ENCODE peak calls at places on chromosomes 6 and 20, in eight cellular contexts. R is activated CD4-positive, alpha-beta T cell treated with anti-CD3 and anti-CD28 coated beads, Interleukin-2, amount 50 U/mL, for 24 hours; H is ecto neural progenitor cell; F is naive thymus-derived CD4-positive, alpha-beta T cell; Z is HTR-8/SVneo; N is activated T-cell treated with anti-CD3 and anti-CD28 coated beads, Interleukin-2, amount 50 U/mL, for 72 hours; D is DMS 273 treated with DMSO at 0.1 percent for 48 hours; J is uterus. V is an unnamed sample.

GRCh38 chr6:19009769-19010168 is 622.6 kb downstream of the RNF144B start:
- DNase-seq in R (no peak), H (no peak), F (no peak), Z (no peak), N (no peak), D (no peak), J (no peak), V (no peak)

GRCh38 chr20:41169791-41170351 is 32.5 kb downstream of the PLCG1 start:
- DNase-seq in R (no peak), H (no peak), F (no peak), Z (no peak), N (no peak), D (no peak), J (peak; percentile 13), V (no peak)

GRCh38 chr20:62370115-62370806 is 3.1 kb upstream of the LAMA5 start:
- DNase-seq in R (no peak), H (no peak), F (no peak), Z (peak; percentile 79), N (peak; percentile 48), D (no peak), J (no peak), V (no peak)

GRCh38 chr6:128803911-128804310 is 79.0 kb upstream of the LAMA2 start:
- DNase-seq in R (no peak), H (no peak), F (no peak), Z (no peak), N (no peak), D (no peak), J (no peak), V (no peak)

GRCh38 chr20:24580855-24581254 is 111.4 kb downstream of the SYNDIG1 start:
- DNase-seq in R (no peak), H (no peak), F (no peak), Z (no peak), N (no peak), D (no peak), J (no peak), V (no peak)

GRCh38 chr6:9439931-9440330 is 974.9 kb downstream of the TFAP2A start:
- DNase-seq in R (no peak), H (no peak), F (no peak), Z (no peak), N (no peak), D (no peak), J (no peak), V (no peak)

GRCh38 chr6:108596947-108597346 is 36.2 kb downstream of the FOXO3 start:
- DNase-seq in R (no peak), H (no peak), F (no peak), Z (no peak), N (no peak), D (no peak), J (no peak), V (no peak)

GRCh38 chr6:2949121-2949520 is 22.2 kb downstream of the SERPINB6 start:
- DNase-seq in R (no peak), H (no peak), F (no peak), Z (no peak), N (no peak), D (no peak), J (no peak), V (peak; percentile 21)

GRCh38 chr20:25083773-25084615 is 2.1 kb upstream of the VSX1 start:
- DNase-seq in R (no peak), H (peak; percentile 76), F (no peak), Z (no peak), N (peak; percentile 61), D (no peak), J (no peak), V (no peak)

GRCh38 chr6:136753624-136754023 is 38.7 kb downstream of the MAP3K5 start:
- DNase-seq in R (no peak), H (no peak), F (peak; percentile 80), Z (no peak), N (peak; percentile 63), D (no peak), J (no peak), V (no peak)

GRCh38 chr6:156659317-156660198 is 117.6 kb upstream of the ARID1B start:
- DNase-seq in R (no peak), H (no peak), F (no peak), Z (no peak), N (no peak), D (no peak), J (no peak), V (no peak)

GRCh38 chr6:63802606-63803206 is 167.1 kb downstream of the PHF3 start:
- DNase-seq in R (no peak), H (no peak), F (no peak), Z (no peak), N (no peak), D (no peak), J (no peak), V (no peak)

GRCh38 chr6:90184334-90185298 is 112.0 kb downstream of the BACH2 start:
- DNase-seq in R (no peak), H (no peak), F (peak; percentile 31), Z (no peak), N (no peak), D (no peak), J (no peak), V (no peak)

GRCh38 chr6:46734867-46735719 is at the start of gene PLA2G7:
- DNase-seq in R (no peak), H (peak; percentile 74), F (no peak), Z (peak; percentile 27), N (no peak), D (no peak), J (no peak), V (no peak)

GRCh38 chr20:1810572-1810925 is 84.7 kb upstream of the SIRPA start:
- DNase-seq in R (no peak), H (peak; percentile 47), F (no peak), Z (no peak), N (no peak), D (no peak), J (no peak), V (no peak)

GRCh38 chr6:45400021-45400420 is 22.3 kb upstream of the SUPT3H start:
- DNase-seq in R (no peak), H (no peak), F (no peak), Z (no peak), N (no peak), D (no peak), J (no peak), V (no peak)

GRCh38 chr20:33554914-33555420 is 65.1 kb downstream of the CBFA2T2 start:
- DNase-seq in R (no peak), H (no peak), F (peak; percentile 88), Z (peak; percentile 79), N (peak; percentile 36), D (peak; percentile 99), J (no peak), V (no peak)

GRCh38 chr6:33702345-33702977 is 9.0 kb downstream of the UQCC2 start:
- DNase-seq in R (no peak), H (peak; percentile 49), F (no peak), Z (peak; percentile 51), N (peak; percentile 28), D (no peak), J (no peak), V (no peak)

GRCh38 chr6:8481727-8482126 is 46.4 kb upstream of the SLC35B3 start:
- DNase-seq in R (no peak), H (no peak), F (no peak), Z (no peak), N (no peak), D (peak; percentile 3), J (no peak), V (no peak)

V was measured in lung.